ENCODE peak calls at places on chromosome 1, in eight cellular contexts. G is A549, Q is Panc1, H is HCT116, M is GM23338, R is SK-N-SH, J is HepG2, K is K562. Y is an unnamed sample.

GRCh38 chr1:2494323-2494693 is 18.2 kb downstream of the PLCH2 start:
- DNase-seq in G (peak; percentile 74), Q (peak; percentile 45), H (peak; percentile 33), M (no peak), R (no peak), J (peak; percentile 28), K (no peak), Y (no peak)

GRCh38 chr1:236214761-236215160 is 67.0 kb downstream of the ERO1B start:
- DNase-seq in G (no peak), Q (no peak), H (no peak), M (no peak), R (no peak), J (no peak), K (no peak), Y (no peak)

GRCh38 chr1:165616054-165616612 is 14.9 kb upstream of the MGST3 start:
- DNase-seq in G (no peak), Q (no peak), H (no peak), M (no peak), R (no peak), J (no peak), K (no peak), Y (no peak)

GRCh38 chr1:154014154-154014910 is 23.8 kb downstream of the RPS27 start:
- DNase-seq in G (no peak), Q (no peak), H (no peak), M (no peak), R (no peak), J (no peak), K (no peak), Y (no peak)

GRCh38 chr1:245332513-245332912 is 177.7 kb downstream of the KIF26B start:
- DNase-seq in G (no peak), Q (no peak), H (no peak), M (no peak), R (no peak), J (no peak), K (no peak), Y (no peak)

GRCh38 chr1:27106561-27107323 is 48.2 kb downstream of the SLC9A1 start:
- DNase-seq in G (no peak), Q (no peak), H (no peak), M (no peak), R (no peak), J (no peak), K (no peak), Y (no peak)

GRCh38 chr1:74689800-74690696 is 16.5 kb upstream of the ERICH3 start:
- DNase-seq in G (peak; percentile 42), Q (peak; percentile 46), H (peak; percentile 32), M (peak; percentile 84), R (peak; percentile 25), J (peak; percentile 53), K (peak; percentile 19), Y (peak; percentile 6)

GRCh38 chr1:93798301-93798700 is 80.7 kb downstream of the DNTTIP2 start:
- DNase-seq in G (peak; percentile 15), Q (no peak), H (no peak), M (no peak), R (no peak), J (no peak), K (no peak), Y (no peak)

GRCh38 chr1:183673605-183674150 is 20.6 kb upstream of the APOBEC4 start:
- DNase-seq in G (no peak), Q (no peak), H (no peak), M (peak; percentile 44), R (no peak), J (no peak), K (no peak), Y (no peak)

GRCh38 chr1:213057264-213058059 is 6.4 kb downstream of the RPS6KC1 start:
- DNase-seq in G (no peak), Q (no peak), H (no peak), M (no peak), R (no peak), J (peak; percentile 71), K (no peak), Y (no peak)

GRCh38 chr1:47229031-47229831 is 2.8 kb downstream of the TAL1 start:
- DNase-seq in G (no peak), Q (no peak), H (no peak), M (peak; percentile 66), R (no peak), J (no peak), K (peak; percentile 83), Y (no peak)

GRCh38 chr1:156104861-156105546 is 9.5 kb upstream of the LMNA start:
- DNase-seq in G (peak; percentile 73), Q (no peak), H (no peak), M (peak; percentile 90), R (no peak), J (peak; percentile 45), K (no peak), Y (no peak)

DNA sequence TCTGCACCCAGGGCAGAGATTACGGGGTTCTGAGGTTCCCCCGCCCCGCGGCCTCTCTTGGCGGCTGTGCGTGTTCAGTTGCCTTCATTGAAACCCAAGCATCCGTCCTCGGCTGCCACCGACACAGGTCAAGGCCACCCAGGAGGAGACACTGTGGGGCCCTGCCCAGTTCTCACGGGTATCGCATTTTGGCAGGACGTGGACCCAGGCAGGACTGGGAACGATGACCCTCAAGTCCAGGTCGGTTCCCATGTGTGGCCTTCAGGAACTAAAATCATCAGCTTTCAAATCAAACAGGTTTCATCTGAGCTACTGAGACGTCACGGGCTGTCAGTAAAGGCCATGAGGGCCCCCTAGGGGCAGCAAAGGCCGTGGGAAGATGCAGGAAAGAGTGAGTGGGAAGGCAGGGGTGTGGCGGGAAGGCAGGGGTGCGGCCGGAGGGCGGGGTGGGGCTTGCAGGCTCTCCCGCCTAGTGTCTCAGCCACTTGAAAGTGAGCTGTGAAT is 7.0 kb upstream of the C1orf174 start:
- DNase-seq in G (peak; percentile 53), Q (no peak), H (no peak), M (peak; percentile 34), R (peak; percentile 54), J (no peak), K (peak; percentile 86), Y (peak; percentile 36)
- TF ChIP-seq REST in G (no peak), Q (no peak), H (no peak), M (no peak), R (no peak), J (no peak), K (no peak), Y (no peak)

GRCh38 chr1:201883266-201883665 is 5.4 kb upstream of the SHISA4 start:
- DNase-seq in G (no peak), Q (no peak), H (no peak), M (no peak), R (no peak), J (no peak), K (peak; percentile 16), Y (no peak)

GRCh38 chr1:201883786-201884185 is 4.9 kb upstream of the SHISA4 start:
- DNase-seq in G (no peak), Q (no peak), H (peak; percentile 41), M (no peak), R (no peak), J (peak; percentile 42), K (peak; percentile 62), Y (peak; percentile 77)

GRCh38 chr1:201881617-201882016 is 7.1 kb upstream of the SHISA4 start:
- DNase-seq in G (no peak), Q (no peak), H (no peak), M (peak; percentile 61), R (no peak), J (no peak), K (peak; percentile 7), Y (no peak)

GRCh38 chr1:201882665-201883132 is 6.0 kb upstream of the SHISA4 start:
- DNase-seq in G (peak; percentile 44), Q (peak; percentile 84), H (peak; percentile 71), M (peak; percentile 25), R (no peak), J (no peak), K (peak; percentile 64), Y (peak; percentile 66)

DNA sequence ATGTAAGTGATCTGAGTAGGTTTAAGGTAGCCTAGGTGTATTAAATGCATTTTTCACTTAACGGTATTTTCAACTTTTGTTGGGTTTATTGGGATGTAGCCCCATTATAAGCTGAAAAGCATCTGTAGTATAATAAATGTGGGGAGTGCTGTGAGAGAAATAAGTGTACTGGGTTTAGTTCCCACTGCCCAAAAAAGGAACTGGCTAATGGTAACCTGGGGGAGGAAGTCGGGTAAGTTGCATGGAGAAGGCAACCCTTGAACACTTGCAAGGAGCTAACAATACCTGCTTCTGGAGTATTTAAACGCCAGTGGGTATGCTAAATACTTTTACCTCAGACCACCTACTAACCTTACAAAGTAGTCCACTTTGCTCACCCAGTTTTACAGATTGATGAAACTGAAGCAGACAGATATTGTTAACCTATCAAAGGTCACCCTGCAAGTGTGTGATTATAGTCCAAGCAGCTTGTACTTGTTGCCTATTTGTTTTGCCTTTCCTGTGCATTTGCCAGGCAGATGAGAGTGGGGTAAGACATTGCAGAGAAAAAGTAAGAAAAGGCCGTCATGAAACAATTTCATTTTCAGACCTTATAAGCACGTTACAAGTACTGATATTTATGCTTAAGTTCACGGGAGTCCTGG is 7.6 kb upstream of the SHISA4 start:
- DNase-seq in G (no peak), Q (no peak), H (no peak), M (no peak), R (no peak), J (no peak), K (peak; percentile 8), Y (peak; percentile 52)
- H3K27ac ChIP-seq in G (no peak overlapping the region), Q (no peak overlapping the region), H (no peak overlapping the region), M (no peak overlapping the region), R (no peak overlapping the region), J (no peak overlapping the region), K (no peak overlapping the region), Y (no peak overlapping the region)

GRCh38 chr1:23366598-23366997 is 3.0 kb downstream of the ZNF436 start:
- DNase-seq in G (no peak), Q (no peak), H (no peak), M (no peak), R (no peak), J (no peak), K (no peak), Y (no peak)
- H3K4me3 ChIP-seq in G (no peak overlapping the region), Q (peak overlapping the region; percentile 92), H (peak overlapping the region; percentile 69), M (no peak overlapping the region), R (peak overlapping the region; percentile 94), J (peak overlapping the region; percentile 99), K (peak overlapping the region; percentile 58), Y (no peak overlapping the region)

GRCh38 chr1:205620269-205620668 is 11.5 kb downstream of the ELK4 start:
- DNase-seq in G (no peak), Q (no peak), H (no peak), M (no peak), R (no peak), J (no peak), K (no peak), Y (no peak)

GRCh38 chr1:205615789-205616188 is 16.0 kb downstream of the ELK4 start:
- DNase-seq in G (no peak), Q (no peak), H (no peak), M (no peak), R (no peak), J (no peak), K (no peak), Y (no peak)

GRCh38 chr1:205613854-205614412 is 17.9 kb downstream of the ELK4 start:
- DNase-seq in G (no peak), Q (no peak), H (no peak), M (no peak), R (no peak), J (no peak), K (no peak), Y (no peak)

GRCh38 chr1:205616563-205617293 is 15.1 kb downstream of the ELK4 start:
- DNase-seq in G (no peak), Q (no peak), H (no peak), M (no peak), R (no peak), J (peak; percentile 59), K (no peak), Y (no peak)

DNA sequence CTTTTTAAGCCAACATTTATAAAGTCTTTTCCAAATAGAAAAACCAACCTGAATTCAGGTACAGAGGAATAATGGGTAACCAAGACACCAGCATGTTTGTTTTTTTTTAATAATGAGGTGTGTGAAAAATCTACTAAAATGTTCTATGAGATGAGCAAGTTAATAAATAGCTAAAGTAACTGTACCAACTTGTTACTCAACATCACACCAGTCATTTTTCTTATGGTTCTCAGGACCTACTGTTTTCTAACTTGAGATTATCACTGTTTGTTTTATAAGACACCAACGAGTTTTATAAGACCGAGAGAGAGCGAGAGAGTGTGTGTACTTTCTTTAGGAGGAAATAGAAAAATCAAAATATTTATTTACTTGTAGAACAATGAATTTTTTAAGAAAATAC is 12.4 kb downstream of the ELK4 start:
- DNase-seq in G (no peak), Q (no peak), H (no peak), M (no peak), R (no peak), J (no peak), K (no peak), Y (no peak)
- TF ChIP-seq REST in G (no peak), Q (no peak), H (no peak), M (no peak), R (no peak), J (no peak), K (no peak), Y (no peak)

Y was measured in HL-60.